ENCODE peak calls at places on chromosomes 11 and 22, in nine cellular contexts. U is mucosa of descending colon; V is activated naive CD8-positive, alpha-beta T cell treated with anti-CD3 and anti-CD28 coated beads, Interleukin-2, amount 10 ng/mL, durations not matched to agents 7 days and 5 days; O is lower lobe of right lung; G is naive thymus-derived CD4-positive, alpha-beta T cell; N is left colon; D is gastroesophageal sphincter; L is pancreas; J is stimulated activated effector memory CD8-positive, alpha-beta T cell treated with anti-CD3 and anti-CD28 coated beads, Interleukin-12 subunit alpha, Interleukin-12 subunit beta, amount 100 ng/mL, for 72 hours. H is an unnamed sample.

GRCh38 chr11:68550485-68550817 is 89.9 kb downstream of the PPP6R3 start:
- ATAC-seq in U (no peak), V (peak), O (peak), L (no peak), G (peak), N (no peak), D (no peak), J (peak), H (peak)

GRCh38 chr11:78291754-78292108 is 103.0 kb downstream of the USP35 start:
- ATAC-seq in J (peak), V (peak), L (no peak), D (no peak), U (no peak), O (peak), G (peak), N (no peak), H (peak)

GRCh38 chr11:130897262-130898182 is 18.8 kb downstream of the SNX19 start:
- ATAC-seq in D (peak), O (peak), J (no peak), N (peak), V (no peak), U (peak), G (no peak), L (peak), H (no peak)

GRCh38 chr11:72405009-72405408 is 29.3 kb downstream of the CLPB start:
- ATAC-seq in V (no peak), D (peak), N (no peak), L (peak), J (no peak), G (peak), O (peak), U (peak), H (no peak)

GRCh38 chr11:35529971-35530495 is 4.6 kb upstream of the PAMR1 start:
- ATAC-seq in L (peak), U (no peak), G (no peak), V (no peak), J (no peak), D (no peak), O (no peak), N (no peak), H (no peak)

GRCh38 chr11:66653123-66653522 is 14.6 kb downstream of the RBM4 start:
- ATAC-seq in L (no peak), O (no peak), U (no peak), V (no peak), G (no peak), N (no peak), D (no peak), J (peak), H (peak)

GRCh38 chr11:27108809-27109208 is 68.2 kb downstream of the BBOX1 start:
- ATAC-seq in O (no peak), D (no peak), N (no peak), V (no peak), U (no peak), L (no peak), J (no peak), G (no peak), H (no peak)

GRCh38 chr22:27617214-27617881 is 184.2 kb downstream of the MN1 start:
- ATAC-seq in L (no peak), N (no peak), D (no peak), J (no peak), G (no peak), U (no peak), O (no peak), V (no peak), H (no peak)

GRCh38 chr11:134581966-134582787 is 170.1 kb upstream of the B3GAT1 start:
- ATAC-seq in G (peak), L (no peak), V (peak), D (no peak), J (peak), U (no peak), O (peak), N (no peak), H (no peak)

GRCh38 chr11:62713343-62713742 is 5.9 kb downstream of the GNG3 start:
- ATAC-seq in N (peak), J (no peak), D (no peak), U (peak), O (peak), V (no peak), G (no peak), L (peak), H (no peak)

GRCh38 chr11:128399186-128399585 is 188.2 kb downstream of the ETS1 start:
- ATAC-seq in J (peak), N (no peak), V (no peak), O (no peak), L (no peak), U (no peak), G (peak), D (no peak), H (peak)

GRCh38 chr11:35847473-35847872 is 96.4 kb upstream of the LDLRAD3 start:
- ATAC-seq in D (no peak), O (no peak), V (no peak), G (no peak), L (no peak), J (peak), N (no peak), U (no peak), H (no peak)

GRCh38 chr11:31141804-31142203 is 227.7 kb downstream of the DCDC1 start:
- ATAC-seq in J (no peak), V (no peak), D (no peak), O (no peak), L (no peak), N (no peak), U (no peak), G (no peak), H (no peak)

GRCh38 chr22:45696227-45696626 is 24.6 kb downstream of the ATXN10 start:
- ATAC-seq in O (no peak), D (no peak), U (no peak), J (no peak), V (no peak), G (no peak), N (no peak), L (no peak), H (no peak)

H was measured in activated T-helper 17 cell treated with anti-CD3 and anti-CD28 coated beads, Interleukin-2, amount 50 U/mL, for 72 hours.